ENCODE peak calls at places on chromosome 19, in nine cellular contexts. One of them, this sample, is unnamed.

GRCh38 chr19:55145241-55145640 is 3.8 kb downstream of the TNNT1 start:
- DNase-seq in heart left ventricle: no peak
- DNase-seq in suprapubic skin: no peak
- DNase-seq in right lobe of liver: no peak
- DNase-seq in esophagus squamous epithelium: no peak
- DNase-seq in uterus: no peak
- DNase-seq in endothelial cell of umbilical vein: no peak
- DNase-seq in Peyer's patch: no peak
- DNase-seq in K562: no peak
- DNase-seq in this sample: no peak

GRCh38 chr19:9667898-9668297 is 7.0 kb downstream of the ZNF562 start:
- DNase-seq in right lobe of liver: no peak
- DNase-seq in endothelial cell of umbilical vein: no peak
- DNase-seq in K562: no peak
- DNase-seq in heart left ventricle: no peak
- DNase-seq in uterus: no peak
- DNase-seq in suprapubic skin: peak
- DNase-seq in Peyer's patch: no peak
- DNase-seq in esophagus squamous epithelium: no peak
- DNase-seq in this sample: no peak

GRCh38 chr19:29785955-29786589 is 25.7 kb upstream of the CCNE1 start:
- DNase-seq in endothelial cell of umbilical vein: no peak
- DNase-seq in uterus: no peak
- DNase-seq in suprapubic skin: no peak
- DNase-seq in Peyer's patch: no peak
- DNase-seq in esophagus squamous epithelium: no peak
- DNase-seq in right lobe of liver: no peak
- DNase-seq in K562: peak
- DNase-seq in heart left ventricle: no peak
- DNase-seq in this sample: no peak

GRCh38 chr19:8481616-8482015 is 20.8 kb downstream of the PRAM1 start:
- DNase-seq in Peyer's patch: no peak
- DNase-seq in uterus: no peak
- DNase-seq in suprapubic skin: no peak
- DNase-seq in K562: no peak
- DNase-seq in endothelial cell of umbilical vein: no peak
- DNase-seq in right lobe of liver: no peak
- DNase-seq in heart left ventricle: no peak
- DNase-seq in esophagus squamous epithelium: no peak
- DNase-seq in this sample: no peak

GRCh38 chr19:51093066-51093465 is 10.4 kb upstream of the KLK14 start:
- DNase-seq in heart left ventricle: no peak
- DNase-seq in endothelial cell of umbilical vein: no peak
- DNase-seq in esophagus squamous epithelium: no peak
- DNase-seq in Peyer's patch: no peak
- DNase-seq in K562: no peak
- DNase-seq in right lobe of liver: no peak
- DNase-seq in uterus: no peak
- DNase-seq in suprapubic skin: no peak
- DNase-seq in this sample: no peak

GRCh38 chr19:14333101-14333871 is 48.0 kb upstream of the ADGRE5 start:
- DNase-seq in right lobe of liver: no peak
- DNase-seq in Peyer's patch: no peak
- DNase-seq in heart left ventricle: peak
- DNase-seq in K562: no peak
- DNase-seq in uterus: no peak
- DNase-seq in esophagus squamous epithelium: no peak
- DNase-seq in suprapubic skin: no peak
- DNase-seq in endothelial cell of umbilical vein: no peak
- DNase-seq in this sample: peak

GRCh38 chr19:48490980-48491792 is 20.4 kb downstream of the LMTK3 start:
- DNase-seq in K562: peak
- DNase-seq in endothelial cell of umbilical vein: no peak
- DNase-seq in right lobe of liver: peak
- DNase-seq in esophagus squamous epithelium: no peak
- DNase-seq in uterus: peak
- DNase-seq in suprapubic skin: no peak
- DNase-seq in heart left ventricle: no peak
- DNase-seq in Peyer's patch: peak
- DNase-seq in this sample: no peak

GRCh38 chr19:15251749-15252397 is 19.6 kb upstream of the EPHX3 start:
- DNase-seq in suprapubic skin: peak
- DNase-seq in endothelial cell of umbilical vein: peak
- DNase-seq in Peyer's patch: peak
- DNase-seq in heart left ventricle: peak
- DNase-seq in right lobe of liver: no peak
- DNase-seq in K562: peak
- DNase-seq in uterus: peak
- DNase-seq in esophagus squamous epithelium: no peak
- DNase-seq in this sample: peak

DNA sequence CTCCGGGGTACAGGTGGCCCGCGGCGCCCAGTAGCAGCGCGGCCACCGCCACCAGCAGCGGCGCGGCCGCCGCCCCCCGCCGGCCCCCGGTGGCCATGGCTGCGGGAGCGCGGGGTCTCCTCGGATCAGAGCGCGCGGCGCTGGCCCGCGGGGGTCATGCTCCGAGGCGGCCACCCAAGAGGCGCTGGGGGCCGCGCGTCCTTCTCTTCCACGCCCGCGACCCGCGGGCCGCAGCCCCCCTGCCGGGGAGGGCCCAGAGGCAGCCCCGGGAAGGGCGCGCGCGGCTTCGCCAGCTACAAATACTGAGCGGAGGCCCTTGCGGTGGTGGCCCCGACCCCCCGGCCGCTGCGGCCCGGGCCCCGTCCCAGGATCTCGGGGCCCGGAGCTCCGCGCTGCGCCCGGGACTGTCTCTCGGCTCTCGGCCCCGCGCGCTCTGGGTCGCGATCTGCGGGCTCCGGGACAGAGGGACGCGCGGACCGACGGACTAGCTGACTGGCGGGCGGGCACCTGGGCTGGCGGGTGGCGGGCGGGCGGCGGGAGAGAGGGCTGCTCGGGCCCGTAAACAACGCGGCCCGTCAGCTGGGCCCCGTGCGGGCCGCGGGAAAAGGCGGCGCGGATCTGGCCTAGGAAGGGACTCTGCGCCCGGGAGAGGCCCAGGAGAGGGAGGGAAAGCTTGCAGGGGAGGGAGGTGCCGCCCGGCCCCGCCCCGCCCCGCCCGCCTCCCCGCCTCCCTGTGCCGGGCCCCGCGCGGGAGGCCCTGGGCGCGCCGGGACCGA is at the start of gene INSR:
- DNase-seq in Peyer's patch: peak
- DNase-seq in heart left ventricle: peak
- DNase-seq in uterus: peak
- DNase-seq in esophagus squamous epithelium: peak
- DNase-seq in endothelial cell of umbilical vein: peak
- DNase-seq in K562: peak
- DNase-seq in suprapubic skin: peak
- DNase-seq in right lobe of liver: peak
- DNase-seq in this sample: peak
- TF ChIP-seq POLR2A in Peyer's patch: peak
- TF ChIP-seq POLR2A in heart left ventricle: peak
- TF ChIP-seq POLR2A in uterus: peak
- TF ChIP-seq POLR2A in esophagus squamous epithelium: peak
- TF ChIP-seq POLR2A in endothelial cell of umbilical vein: no peak
- TF ChIP-seq POLR2A in K562: no peak
- TF ChIP-seq POLR2A in suprapubic skin: no peak
- TF ChIP-seq POLR2A in right lobe of liver: peak
- TF ChIP-seq POLR2A in this sample: no peak

GRCh38 chr19:38618590-38619360 is at the start of gene EIF3K:
- DNase-seq in K562: peak
- DNase-seq in endothelial cell of umbilical vein: peak
- DNase-seq in right lobe of liver: peak
- DNase-seq in Peyer's patch: peak
- DNase-seq in heart left ventricle: peak
- DNase-seq in suprapubic skin: peak
- DNase-seq in esophagus squamous epithelium: peak
- DNase-seq in uterus: peak
- DNase-seq in this sample: peak

GRCh38 chr19:38616265-38616664 is 1.5 kb downstream of the MAP4K1 start:
- DNase-seq in uterus: no peak
- DNase-seq in endothelial cell of umbilical vein: no peak
- DNase-seq in K562: no peak
- DNase-seq in Peyer's patch: no peak
- DNase-seq in heart left ventricle: no peak
- DNase-seq in suprapubic skin: no peak
- DNase-seq in right lobe of liver: no peak
- DNase-seq in esophagus squamous epithelium: no peak
- DNase-seq in this sample: no peak

GRCh38 chr19:38617283-38617763 is 430 bp downstream of the MAP4K1 start:
- DNase-seq in K562: no peak
- DNase-seq in uterus: no peak
- DNase-seq in right lobe of liver: no peak
- DNase-seq in endothelial cell of umbilical vein: no peak
- DNase-seq in Peyer's patch: peak
- DNase-seq in esophagus squamous epithelium: no peak
- DNase-seq in suprapubic skin: no peak
- DNase-seq in heart left ventricle: no peak
- DNase-seq in this sample: no peak

GRCh38 chr19:38617764-38618589 is at the start of gene MAP4K1:
- DNase-seq in right lobe of liver: peak
- DNase-seq in Peyer's patch: peak
- DNase-seq in uterus: peak
- DNase-seq in K562: peak
- DNase-seq in heart left ventricle: peak
- DNase-seq in esophagus squamous epithelium: peak
- DNase-seq in suprapubic skin: no peak
- DNase-seq in endothelial cell of umbilical vein: no peak
- DNase-seq in this sample: peak

DNA sequence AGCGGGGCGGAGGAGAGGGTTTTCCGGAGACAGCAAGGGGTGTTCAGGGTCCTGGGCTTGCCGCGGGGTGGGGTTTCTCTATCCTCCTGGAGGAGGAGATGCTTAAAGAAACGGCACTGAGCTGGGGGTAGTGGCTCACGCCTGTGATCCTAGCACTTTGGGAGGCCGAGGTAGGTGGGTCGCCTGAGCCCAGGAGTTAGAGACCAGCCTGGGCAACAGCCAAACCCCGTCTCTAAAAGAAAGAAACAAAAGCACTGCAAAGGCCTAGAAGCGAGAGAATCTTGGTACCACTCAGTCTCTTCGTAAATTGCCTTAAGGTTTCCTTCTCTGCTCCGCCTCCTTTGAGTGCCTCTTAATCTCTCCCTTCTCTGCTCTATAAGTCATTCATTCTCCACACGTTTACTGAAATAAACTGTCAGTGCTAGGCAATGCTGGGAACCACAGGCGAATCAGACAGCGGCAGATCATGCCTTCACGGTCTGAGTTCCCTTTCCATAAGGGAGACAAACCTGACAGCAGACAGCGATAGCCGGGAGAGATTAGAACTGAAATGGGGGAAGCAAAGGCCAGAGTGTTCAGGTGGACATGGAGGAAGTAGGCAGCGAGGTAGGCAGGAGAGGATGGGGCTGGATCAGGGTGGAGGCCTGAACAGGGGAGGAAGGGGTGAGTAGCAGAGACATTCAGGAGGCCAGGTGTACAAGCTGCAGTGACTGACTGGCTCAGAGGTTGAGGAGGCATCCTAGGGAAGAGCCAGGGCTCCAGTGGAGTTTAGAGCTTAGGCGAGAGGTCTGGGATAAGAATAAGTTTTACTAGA is 580 bp downstream of the EIF3K start:
- DNase-seq in endothelial cell of umbilical vein: no peak
- DNase-seq in Peyer's patch: no peak
- DNase-seq in esophagus squamous epithelium: no peak
- DNase-seq in uterus: no peak
- DNase-seq in suprapubic skin: no peak
- DNase-seq in right lobe of liver: no peak
- DNase-seq in heart left ventricle: no peak
- DNase-seq in K562: no peak
- DNase-seq in this sample: no peak
- H3K27ac ChIP-seq in endothelial cell of umbilical vein: peak
- H3K27ac ChIP-seq in Peyer's patch: peak
- H3K27ac ChIP-seq in esophagus squamous epithelium: peak
- H3K27ac ChIP-seq in uterus: peak
- H3K27ac ChIP-seq in suprapubic skin: peak
- H3K27ac ChIP-seq in right lobe of liver: peak
- H3K27ac ChIP-seq in heart left ventricle: peak
- H3K27ac ChIP-seq in K562: peak
- H3K27ac ChIP-seq in this sample: peak

GRCh38 chr19:38263696-38264485 is 482 bp upstream of the SPINT2 start:
- DNase-seq in endothelial cell of umbilical vein: no peak
- DNase-seq in K562: no peak
- DNase-seq in right lobe of liver: peak
- DNase-seq in heart left ventricle: no peak
- DNase-seq in esophagus squamous epithelium: no peak
- DNase-seq in suprapubic skin: no peak
- DNase-seq in uterus: no peak
- DNase-seq in Peyer's patch: peak
- DNase-seq in this sample: peak

GRCh38 chr19:38266070-38266469 is 1.7 kb downstream of the SPINT2 start:
- DNase-seq in endothelial cell of umbilical vein: no peak
- DNase-seq in heart left ventricle: no peak
- DNase-seq in esophagus squamous epithelium: no peak
- DNase-seq in suprapubic skin: no peak
- DNase-seq in right lobe of liver: no peak
- DNase-seq in K562: no peak
- DNase-seq in uterus: no peak
- DNase-seq in Peyer's patch: no peak
- DNase-seq in this sample: no peak

GRCh38 chr19:38262585-38263268 is 1.6 kb upstream of the SPINT2 start:
- DNase-seq in esophagus squamous epithelium: no peak
- DNase-seq in endothelial cell of umbilical vein: no peak
- DNase-seq in suprapubic skin: no peak
- DNase-seq in right lobe of liver: no peak
- DNase-seq in Peyer's patch: no peak
- DNase-seq in K562: no peak
- DNase-seq in heart left ventricle: no peak
- DNase-seq in uterus: no peak
- DNase-seq in this sample: no peak

GRCh38 chr19:38265213-38265861 is 964 bp downstream of the SPINT2 start:
- DNase-seq in heart left ventricle: no peak
- DNase-seq in right lobe of liver: no peak
- DNase-seq in suprapubic skin: no peak
- DNase-seq in endothelial cell of umbilical vein: no peak
- DNase-seq in K562: no peak
- DNase-seq in esophagus squamous epithelium: no peak
- DNase-seq in Peyer's patch: no peak
- DNase-seq in uterus: no peak
- DNase-seq in this sample: peak

GRCh38 chr19:38264486-38265212 is at the start of gene SPINT2:
- DNase-seq in Peyer's patch: no peak
- DNase-seq in endothelial cell of umbilical vein: no peak
- DNase-seq in K562: no peak
- DNase-seq in right lobe of liver: no peak
- DNase-seq in suprapubic skin: no peak
- DNase-seq in esophagus squamous epithelium: no peak
- DNase-seq in uterus: no peak
- DNase-seq in heart left ventricle: no peak
- DNase-seq in this sample: no peak
- TF ChIP-seq POLR2A in Peyer's patch: peak
- TF ChIP-seq POLR2A in endothelial cell of umbilical vein: no peak
- TF ChIP-seq POLR2A in K562: no peak
- TF ChIP-seq POLR2A in right lobe of liver: peak
- TF ChIP-seq POLR2A in suprapubic skin: no peak
- TF ChIP-seq POLR2A in esophagus squamous epithelium: peak
- TF ChIP-seq POLR2A in uterus: peak
- TF ChIP-seq POLR2A in heart left ventricle: no peak
- TF ChIP-seq POLR2A in this sample: no peak

GRCh38 chr19:419721-420515 is 11.0 kb upstream of the C2CD4C start:
- DNase-seq in Peyer's patch: no peak
- DNase-seq in K562: no peak
- DNase-seq in endothelial cell of umbilical vein: no peak
- DNase-seq in uterus: no peak
- DNase-seq in right lobe of liver: peak
- DNase-seq in suprapubic skin: no peak
- DNase-seq in esophagus squamous epithelium: no peak
- DNase-seq in heart left ventricle: no peak
- DNase-seq in this sample: no peak

GRCh38 chr19:424546-424945 is 15.6 kb upstream of the C2CD4C start:
- DNase-seq in endothelial cell of umbilical vein: no peak
- DNase-seq in K562: no peak
- DNase-seq in right lobe of liver: no peak
- DNase-seq in heart left ventricle: no peak
- DNase-seq in esophagus squamous epithelium: no peak
- DNase-seq in suprapubic skin: no peak
- DNase-seq in Peyer's patch: no peak
- DNase-seq in uterus: no peak
- DNase-seq in this sample: no peak

GRCh38 chr19:425056-425455 is 16.1 kb upstream of the C2CD4C start:
- DNase-seq in suprapubic skin: no peak
- DNase-seq in K562: no peak
- DNase-seq in Peyer's patch: no peak
- DNase-seq in endothelial cell of umbilical vein: no peak
- DNase-seq in uterus: no peak
- DNase-seq in heart left ventricle: no peak
- DNase-seq in right lobe of liver: peak
- DNase-seq in esophagus squamous epithelium: no peak
- DNase-seq in this sample: no peak

GRCh38 chr19:423691-424466 is 14.9 kb upstream of the C2CD4C start:
- DNase-seq in right lobe of liver: peak
- DNase-seq in suprapubic skin: no peak
- DNase-seq in heart left ventricle: no peak
- DNase-seq in esophagus squamous epithelium: no peak
- DNase-seq in uterus: no peak
- DNase-seq in Peyer's patch: no peak
- DNase-seq in endothelial cell of umbilical vein: no peak
- DNase-seq in K562: no peak
- DNase-seq in this sample: no peak

DNA sequence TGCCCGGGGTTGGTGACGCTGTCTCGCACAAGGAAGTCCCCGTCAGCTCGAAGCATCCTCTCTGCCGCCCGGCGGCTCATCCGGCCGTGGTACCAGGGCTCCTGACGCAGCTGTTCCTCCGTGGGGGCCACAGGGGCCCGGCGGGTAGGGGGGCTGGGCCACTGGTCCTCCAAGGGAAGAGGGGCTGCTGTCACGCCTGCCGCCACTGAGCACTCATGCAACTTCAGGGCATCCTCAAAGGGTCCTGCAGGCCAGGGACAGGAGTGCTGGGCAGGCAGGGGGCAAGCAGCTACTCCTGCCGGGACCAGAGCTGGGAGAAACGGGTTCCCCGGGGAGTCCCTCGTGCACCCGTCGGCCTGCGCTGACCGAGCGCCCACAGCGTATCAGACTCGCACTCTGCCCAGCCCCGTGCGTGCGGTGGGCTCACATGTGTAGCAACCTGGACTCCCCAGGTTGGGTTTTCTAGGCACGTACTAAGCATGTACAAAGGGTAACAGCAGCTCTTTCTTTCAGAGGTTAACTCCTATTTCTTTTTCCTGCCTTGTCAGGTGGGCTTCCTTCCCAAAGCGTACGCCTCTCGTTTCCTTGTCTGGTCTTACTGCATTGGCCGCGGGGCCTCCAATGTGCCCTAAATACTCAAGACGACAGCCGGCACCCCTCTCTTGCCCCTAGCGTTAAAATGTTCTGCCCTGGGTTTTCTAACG is 13.4 kb upstream of the C2CD4C start:
- DNase-seq in K562: no peak
- DNase-seq in uterus: no peak
- DNase-seq in heart left ventricle: no peak
- DNase-seq in right lobe of liver: peak
- DNase-seq in suprapubic skin: no peak
- DNase-seq in esophagus squamous epithelium: no peak
- DNase-seq in Peyer's patch: no peak
- DNase-seq in endothelial cell of umbilical vein: no peak
- DNase-seq in this sample: no peak
- H3K27ac ChIP-seq in K562: no peak
- H3K27ac ChIP-seq in uterus: no peak
- H3K27ac ChIP-seq in heart left ventricle: no peak
- H3K27ac ChIP-seq in right lobe of liver: no peak
- H3K27ac ChIP-seq in suprapubic skin: no peak
- H3K27ac ChIP-seq in esophagus squamous epithelium: no peak
- H3K27ac ChIP-seq in Peyer's patch: no peak
- H3K27ac ChIP-seq in endothelial cell of umbilical vein: no peak
- H3K27ac ChIP-seq in this sample: no peak

This sample was measured in testis.